ENCODE peak calls at places on chromosomes 13 and 19, in ten cellular contexts. B, N, S, U, P, Z, W, Y, T and M are unnamed samples.

GRCh38 chr19:43532571-43532961 is 422 bp upstream of the ZNF575 start:
- DNase-seq in B (peak; percentile 86), N (no peak), S (no peak), U (no peak), P (no peak), Z (peak; percentile 82), W (peak; percentile 71), Y (peak; percentile 38), T (no peak), M (no peak)

GRCh38 chr19:35248310-35249145 is at the start of gene LSR:
- DNase-seq in B (peak; percentile 97), N (peak; percentile 84), S (peak; percentile 96), U (no peak), P (no peak), Z (peak; percentile 83), W (no peak), Y (peak; percentile 40), T (no peak), M (peak; percentile 96)

GRCh38 chr19:10553943-10554381 is 10.3 kb downstream of the ATG4D start:
- DNase-seq in B (no peak), N (no peak), S (peak; percentile 90), U (no peak), P (no peak), Z (no peak), W (no peak), Y (peak; percentile 53), T (no peak), M (no peak)

GRCh38 chr13:91166714-91167511 is 180.6 kb upstream of the MIR17HG start:
- DNase-seq in B (no peak), N (no peak), S (no peak), U (no peak), P (no peak), Z (no peak), W (no peak), Y (no peak), T (no peak), M (no peak)

GRCh38 chr19:3276341-3276799 is 51.9 kb downstream of the CELF5 start:
- DNase-seq in B (peak; percentile 79), N (peak; percentile 75), S (peak; percentile 75), U (no peak), P (no peak), Z (no peak), W (no peak), Y (peak; percentile 45), T (no peak), M (peak; percentile 83)

GRCh38 chr19:16226184-16226591 is 28.5 kb downstream of the AP1M1 start:
- DNase-seq in B (no peak), N (no peak), S (no peak), U (no peak), P (no peak), Z (no peak), W (peak; percentile 51), Y (no peak), T (no peak), M (no peak)

GRCh38 chr13:45490068-45490467 is 25.3 kb downstream of the COG3 start:
- DNase-seq in B (no peak), N (peak; percentile 2), S (no peak), U (no peak), P (no peak), Z (no peak), W (no peak), Y (no peak), T (no peak), M (no peak)

GRCh38 chr13:46079770-46080169 is 25.1 kb downstream of the CPB2 start:
- DNase-seq in B (no peak), N (no peak), S (no peak), U (no peak), P (no peak), Z (no peak), W (no peak), Y (no peak), T (no peak), M (no peak)

GRCh38 chr13:23472189-23472588 is 38.7 kb upstream of the SACS start:
- DNase-seq in B (no peak), N (no peak), S (no peak), U (no peak), P (no peak), Z (no peak), W (no peak), Y (no peak), T (peak; percentile 26), M (no peak)

GRCh38 chr13:43303040-43303729 is 279.8 kb downstream of the DNAJC15 start:
- DNase-seq in B (peak; percentile 86), N (peak; percentile 50), S (peak; percentile 23), U (no peak), P (peak; percentile 24), Z (peak; percentile 78), W (peak; percentile 55), Y (no peak), T (peak; percentile 42), M (no peak)

GRCh38 chr13:86464193-86464592 is 665.0 kb upstream of the SLITRK6 start:
- DNase-seq in B (no peak), N (peak; percentile 18), S (no peak), U (no peak), P (no peak), Z (no peak), W (no peak), Y (no peak), T (no peak), M (no peak)

GRCh38 chr19:40702337-40703012 is 12.0 kb upstream of the NUMBL start:
- DNase-seq in B (no peak), N (peak; percentile 29), S (no peak), U (no peak), P (peak; percentile 71), Z (no peak), W (no peak), Y (no peak), T (no peak), M (no peak)

GRCh38 chr19:2233601-2234280 is 2.4 kb downstream of the PLEKHJ1 start:
- DNase-seq in B (no peak), N (no peak), S (no peak), U (no peak), P (no peak), Z (no peak), W (no peak), Y (no peak), T (no peak), M (no peak)
- H3K27ac ChIP-seq in B (no peak overlapping the region), N (no peak overlapping the region), S (no peak overlapping the region), U (no peak overlapping the region), P (no peak overlapping the region), Z (no peak overlapping the region), W (no peak overlapping the region), Y (no peak overlapping the region), T (no peak overlapping the region), M (no peak overlapping the region)

GRCh38 chr19:29542776-29543175 is 17.0 kb downstream of the VSTM2B start:
- DNase-seq in B (no peak), N (no peak), S (no peak), U (no peak), P (no peak), Z (peak; percentile 33), W (no peak), Y (no peak), T (no peak), M (no peak)
- H3K27ac ChIP-seq in B (no peak overlapping the region), N (no peak overlapping the region), S (no peak overlapping the region), U (no peak overlapping the region), P (no peak overlapping the region), Z (no peak overlapping the region), W (no peak overlapping the region), Y (no peak overlapping the region), T (no peak overlapping the region), M (no peak overlapping the region)

DNA sequence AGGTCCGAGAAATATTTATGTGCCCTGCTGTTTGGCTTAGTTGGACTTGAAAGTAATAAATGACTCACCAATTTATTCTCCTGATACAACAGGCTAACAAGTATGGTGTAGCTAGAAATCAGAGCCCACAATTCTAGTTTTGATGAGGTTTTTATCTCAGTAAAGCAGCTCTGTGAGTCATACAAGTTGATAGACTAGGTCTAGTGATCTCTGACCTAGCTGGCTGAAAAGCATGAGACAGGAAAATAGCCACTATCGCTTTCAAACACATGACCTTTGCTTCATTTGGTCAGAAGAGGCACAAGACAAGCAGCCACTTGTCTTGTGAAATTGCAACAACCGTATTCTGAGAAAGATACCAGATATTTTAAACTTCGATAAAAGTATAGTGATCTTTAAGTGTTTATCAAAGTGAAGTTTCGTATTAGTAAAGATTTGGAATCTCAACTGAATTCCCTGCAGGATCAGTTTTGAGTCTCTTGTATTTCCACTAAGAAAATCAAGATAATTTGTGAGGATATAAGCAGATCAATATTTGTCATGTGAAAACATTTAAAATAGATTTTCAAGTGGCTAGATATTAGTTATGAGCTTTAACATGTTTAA is 126.7 kb downstream of the MAB21L1 start:
- DNase-seq in B (no peak), N (peak; percentile 50), S (peak; percentile 9), U (no peak), P (no peak), Z (no peak), W (no peak), Y (no peak), T (peak; percentile 13), M (no peak)
- H3K27ac ChIP-seq in B (no peak overlapping the region), N (no peak overlapping the region), S (no peak overlapping the region), U (no peak overlapping the region), P (no peak overlapping the region), Z (no peak overlapping the region), W (peak overlapping the region; percentile 62), Y (no peak overlapping the region), T (no peak overlapping the region), M (no peak overlapping the region)

GRCh38 chr13:24931450-24932217 is 164.3 kb upstream of the PABPC3 start:
- DNase-seq in B (no peak), N (no peak), S (no peak), U (no peak), P (no peak), Z (no peak), W (no peak), Y (no peak), T (no peak), M (no peak)

GRCh38 chr13:24923305-24923640 is 159.3 kb downstream of the RNF17 start:
- DNase-seq in B (no peak), N (peak; percentile 15), S (no peak), U (no peak), P (no peak), Z (no peak), W (no peak), Y (no peak), T (peak; percentile 89), M (no peak)

GRCh38 chr13:24929196-24929595 is 165.2 kb downstream of the RNF17 start:
- DNase-seq in B (no peak), N (no peak), S (no peak), U (no peak), P (no peak), Z (no peak), W (no peak), Y (no peak), T (no peak), M (no peak)

GRCh38 chr13:24925318-24926231 is 161.6 kb downstream of the RNF17 start:
- DNase-seq in B (no peak), N (no peak), S (no peak), U (no peak), P (no peak), Z (no peak), W (no peak), Y (no peak), T (no peak), M (no peak)

DNA sequence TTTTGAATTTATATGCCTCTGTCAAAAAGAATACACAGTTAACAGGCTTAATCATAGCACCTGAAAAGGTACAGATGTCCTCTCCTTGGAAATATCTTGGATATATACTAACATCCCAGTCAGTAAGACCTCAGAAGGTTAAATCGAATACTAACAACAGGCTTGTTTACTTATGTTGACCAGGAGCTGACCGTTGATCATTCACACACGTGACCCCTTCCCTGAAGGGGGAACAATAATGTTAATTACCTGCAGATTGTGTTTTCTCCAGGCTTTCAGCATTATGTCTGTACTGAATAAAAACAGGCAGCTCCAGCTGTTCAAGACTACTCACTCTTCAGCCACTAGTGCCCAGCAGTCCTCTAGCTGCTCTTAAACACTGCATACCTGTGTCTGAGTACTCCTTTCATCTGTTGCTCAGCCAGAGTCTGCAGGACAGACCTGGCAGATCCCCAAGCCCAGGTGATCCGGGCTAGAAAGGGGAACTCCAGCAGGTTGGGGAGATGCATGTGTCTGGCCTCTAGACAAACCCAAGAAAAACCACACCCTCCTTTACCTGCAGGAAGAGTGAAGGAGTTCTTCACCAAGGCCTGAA is 163.9 kb downstream of the RNF17 start:
- DNase-seq in B (no peak), N (no peak), S (peak; percentile 32), U (no peak), P (no peak), Z (no peak), W (no peak), Y (no peak), T (no peak), M (no peak)
- H3K27ac ChIP-seq in B (no peak overlapping the region), N (no peak overlapping the region), S (no peak overlapping the region), U (no peak overlapping the region), P (no peak overlapping the region), Z (no peak overlapping the region), W (no peak overlapping the region), Y (no peak overlapping the region), T (no peak overlapping the region), M (no peak overlapping the region)